ENCODE peak calls at places on chromosome 10, in nine cellular contexts. K is Karpas-422, X is PC-9, A is stomach, Z is esophagus muscularis mucosa, Y is transverse colon, I is PC-3, R is RWPE2, U is upper lobe of right lung. F is an unnamed sample. For H3K9me3, the result is how much of the 10 kb centered on the place peaks cover.

GRCh38 chr10:61215276-61215675 is 237.9 kb downstream of the TMEM26 start:
- DNase-seq in R (no peak), A (no peak), Z (no peak), X (no peak), Y (no peak), U (no peak), I (peak), K (no peak), F (no peak)

GRCh38 chr10:101065479-101066145 is 3.8 kb downstream of the KAZALD1 start:
- DNase-seq in R (no peak), Z (no peak), Y (no peak), U (no peak), K (peak), A (no peak), I (no peak), X (no peak), F (no peak)

GRCh38 chr10:3272300-3272699 is 99.7 kb upstream of the PITRM1 start:
- DNase-seq in X (no peak), A (no peak), K (no peak), Y (no peak), U (no peak), Z (no peak), R (no peak), I (no peak), F (no peak)

GRCh38 chr10:132974886-132975881 is 32.8 kb upstream of the CFAP46 start:
- DNase-seq in U (peak), K (no peak), I (no peak), Z (no peak), Y (no peak), X (no peak), R (no peak), A (no peak), F (no peak)

GRCh38 chr10:122481296-122482056 is 20.1 kb downstream of the HTRA1 start:
- DNase-seq in R (no peak), Z (no peak), A (no peak), U (no peak), K (no peak), X (no peak), I (no peak), Y (no peak), F (no peak)

GRCh38 chr10:55063817-55064216 is 262.8 kb upstream of the PCDH15 start:
- DNase-seq in I (peak), K (no peak), A (no peak), Z (no peak), R (no peak), Y (no peak), X (no peak), U (no peak), F (no peak)

GRCh38 chr10:44961231-44961571 is 1.6 kb downstream of the RASSF4 start:
- DNase-seq in K (no peak), A (no peak), U (no peak), X (no peak), Z (no peak), I (no peak), Y (no peak), R (no peak), F (no peak)

GRCh38 chr10:3702569-3702968 is 82.4 kb downstream of the KLF6 start:
- DNase-seq in A (no peak), Z (no peak), I (no peak), U (no peak), Y (no peak), X (no peak), K (no peak), R (no peak), F (no peak)

GRCh38 chr10:83908506-83908905 is 230.8 kb upstream of the GHITM start:
- DNase-seq in A (no peak), Y (no peak), X (no peak), U (no peak), K (no peak), Z (no peak), R (no peak), I (no peak), F (no peak)

GRCh38 chr10:131852161-131852822 is 48.5 kb upstream of the PPP2R2D start:
- DNase-seq in K (no peak), A (no peak), R (no peak), I (no peak), U (peak), X (no peak), Y (no peak), Z (no peak), F (peak)

GRCh38 chr10:17923728-17924127 is 28.0 kb upstream of the SLC39A12 start:
- DNase-seq in K (no peak), A (no peak), X (peak), R (peak), Z (no peak), U (no peak), I (peak), Y (peak), F (no peak)

GRCh38 chr10:113426181-113426837 is 126.5 kb upstream of the HABP2 start:
- DNase-seq in R (no peak), Y (no peak), A (no peak), U (no peak), I (no peak), Z (no peak), X (no peak), K (no peak), F (no peak)

GRCh38 chr10:70457759-70458305 is 16.4 kb upstream of the NODAL start:
- DNase-seq in Z (no peak), U (no peak), Y (no peak), A (no peak), I (no peak), X (no peak), R (no peak), K (no peak), F (no peak)
- H3K4me3 ChIP-seq in Z (peak), U (peak), Y (no peak), A (peak), I (peak), X (peak), R (no peak), K (no peak), F (peak)

DNA sequence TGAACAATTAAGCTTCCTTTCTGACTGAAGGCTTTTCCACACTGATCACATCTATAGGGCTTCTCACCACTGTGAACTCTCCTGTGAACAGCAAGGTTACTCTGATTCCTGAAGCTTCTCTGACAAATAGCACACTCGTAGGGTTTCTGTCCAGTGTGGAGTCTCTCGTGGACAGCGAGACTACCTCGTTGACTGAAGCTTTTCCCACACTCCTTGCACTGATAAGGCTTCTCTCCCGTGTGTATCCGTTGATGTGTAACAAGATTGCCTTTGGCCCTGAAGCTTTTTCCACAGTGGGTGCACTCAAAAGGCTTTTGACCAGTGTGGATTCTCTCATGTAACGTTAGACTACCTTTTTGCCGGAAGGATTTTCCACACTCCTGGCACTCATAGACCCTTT is 4.4 kb downstream of the ZNF32 start:
- DNase-seq in Z (no peak), I (no peak), Y (no peak), R (no peak), X (no peak), A (no peak), K (peak), U (no peak), F (no peak)
- H3K9me3 ChIP-seq in Z (half or more), I (under half), Y (half or more), R (under half), X (under half), A (under half), K (half or more), U (half or more), F (under half)

DNA sequence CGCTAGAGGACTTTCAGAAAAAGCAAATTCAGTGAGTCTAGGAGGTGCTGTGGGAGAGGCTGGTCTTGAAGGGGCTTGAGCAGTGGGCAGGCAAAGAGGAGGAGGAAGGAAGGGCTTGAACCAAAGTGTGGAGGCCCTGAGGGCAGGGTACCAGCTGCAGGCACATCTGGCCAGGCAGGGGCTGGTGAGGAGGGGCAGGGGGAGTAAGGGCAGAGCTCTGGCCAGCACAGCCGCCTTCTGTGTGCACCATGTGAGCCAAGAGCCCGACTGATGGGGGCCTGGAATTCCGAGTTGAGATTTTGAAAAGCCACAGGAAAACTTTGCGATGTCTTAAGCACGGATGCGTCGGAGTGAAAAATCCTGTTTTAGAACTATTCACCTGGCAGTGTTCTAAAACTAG is 74.5 kb downstream of the PRPF18 start:
- DNase-seq in I (no peak), U (no peak), A (no peak), K (no peak), X (no peak), Z (no peak), Y (no peak), R (no peak), F (no peak)
- H3K27ac ChIP-seq in I (no peak), U (no peak), A (no peak), K (no peak), X (no peak), Z (peak), Y (no peak), R (peak), F (peak)

GRCh38 chr10:6401562-6402348 is 178.3 kb downstream of the PRKCQ start:
- DNase-seq in Z (no peak), I (peak), A (peak), X (peak), Y (peak), U (peak), R (no peak), K (peak), F (peak)
- H3K4me3 ChIP-seq in Z (peak), I (peak), A (peak), X (peak), Y (peak), U (peak), R (peak), K (peak), F (peak)

DNA sequence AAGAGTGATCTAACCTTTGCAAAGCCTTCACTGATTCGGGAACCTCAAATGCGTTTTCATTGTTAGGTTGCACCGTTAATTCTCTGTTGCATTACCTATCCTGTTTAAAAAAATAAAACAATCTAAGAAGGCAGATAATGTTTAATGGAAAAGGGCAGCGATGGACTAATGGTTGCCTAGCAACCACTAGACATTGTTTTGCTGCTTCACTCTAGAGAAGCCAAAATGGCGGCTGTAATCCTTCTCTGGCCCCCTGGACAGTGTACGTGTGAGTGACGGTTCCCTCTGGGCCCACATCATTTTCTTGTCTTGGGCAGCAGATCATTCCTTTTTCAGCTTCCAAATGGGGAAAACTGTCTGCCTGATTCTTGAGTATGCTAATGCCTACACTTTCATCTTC is 43.3 kb downstream of the FAM204A start:
- DNase-seq in U (no peak), I (no peak), K (no peak), X (no peak), R (no peak), Z (no peak), A (no peak), Y (no peak), F (no peak)
- H3K9me3 ChIP-seq in U (under half), I (under half), K (under half), X (under half), R (under half), Z (under half), A (under half), Y (under half), F (under half)

GRCh38 chr10:126689461-126689994 is 19.0 kb upstream of the C10orf90 start:
- DNase-seq in U (no peak), K (no peak), R (no peak), Z (no peak), A (no peak), I (no peak), Y (no peak), X (no peak), F (no peak)
- H3K27ac ChIP-seq in U (no peak), K (no peak), R (no peak), Z (no peak), A (no peak), I (no peak), Y (no peak), X (no peak), F (no peak)

DNA sequence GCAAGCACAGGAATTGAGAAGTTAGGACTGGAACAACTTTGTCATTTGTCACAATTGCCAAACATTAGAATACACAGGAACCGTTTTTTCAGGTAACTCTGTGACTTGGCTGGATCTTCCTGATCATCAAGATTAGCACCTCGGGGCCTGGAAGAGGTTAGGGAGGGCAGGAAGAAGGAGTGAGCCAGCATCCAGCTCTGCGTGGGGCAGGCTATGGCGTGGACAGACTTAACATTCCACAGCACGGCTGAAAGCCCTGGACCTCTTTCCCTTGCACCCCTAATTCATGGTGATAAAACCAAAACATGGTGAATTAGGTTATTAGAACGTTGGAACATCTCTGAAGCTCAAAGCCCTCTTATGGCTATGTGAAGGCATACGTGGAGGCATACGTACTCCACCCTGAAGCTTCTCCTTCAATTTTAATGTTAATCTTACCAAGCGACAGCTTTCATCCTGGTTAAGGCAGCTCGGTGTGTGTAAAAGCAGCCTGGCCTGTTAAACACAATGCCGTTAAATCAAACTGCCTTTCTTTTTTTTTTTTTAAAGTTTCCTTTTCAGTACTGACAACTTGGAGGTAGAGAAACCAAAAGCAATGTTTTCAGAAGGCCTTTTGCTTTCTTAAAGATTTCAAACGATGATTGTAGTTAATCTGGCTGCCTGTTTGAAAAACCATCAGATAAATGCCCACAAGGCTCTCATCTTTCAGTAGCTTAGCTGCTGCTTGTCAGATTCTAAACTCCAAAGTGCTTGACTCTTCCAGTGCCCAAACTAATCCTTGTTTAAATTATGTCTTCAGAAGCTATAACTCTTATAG is 4.5 kb downstream of the GRK5 start:
- DNase-seq in X (no peak), Z (no peak), I (no peak), R (no peak), A (no peak), K (no peak), U (no peak), Y (no peak), F (no peak)
- H3K4me3 ChIP-seq in X (no peak), Z (peak), I (no peak), R (no peak), A (peak), K (no peak), U (peak), Y (no peak), F (no peak)

DNA sequence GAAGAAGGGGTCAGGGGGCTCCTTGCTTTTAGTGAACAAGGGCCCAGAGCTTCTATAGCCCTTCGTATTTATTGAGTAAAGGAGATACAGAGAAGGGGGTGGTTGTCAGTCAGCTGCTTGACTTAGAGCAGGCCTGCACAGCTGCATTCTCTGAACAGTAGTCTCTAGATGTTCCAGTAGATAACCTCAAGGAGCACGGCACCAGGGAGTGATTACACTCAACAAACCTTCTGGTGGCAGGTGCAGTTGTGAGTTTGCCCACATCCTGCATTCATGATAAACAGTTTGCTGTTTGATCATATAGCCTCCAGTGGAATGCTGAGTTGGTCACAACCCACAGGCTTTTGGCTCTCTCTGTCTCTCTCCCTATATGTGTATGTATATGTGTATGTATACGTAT is 70.0 kb upstream of the GJD4 start:
- DNase-seq in X (no peak), I (no peak), R (no peak), Z (no peak), A (no peak), Y (no peak), U (no peak), K (no peak), F (no peak)
- H3K9me3 ChIP-seq in X (under half), I (under half), R (under half), Z (under half), A (under half), Y (under half), U (under half), K (under half), F (under half)

DNA sequence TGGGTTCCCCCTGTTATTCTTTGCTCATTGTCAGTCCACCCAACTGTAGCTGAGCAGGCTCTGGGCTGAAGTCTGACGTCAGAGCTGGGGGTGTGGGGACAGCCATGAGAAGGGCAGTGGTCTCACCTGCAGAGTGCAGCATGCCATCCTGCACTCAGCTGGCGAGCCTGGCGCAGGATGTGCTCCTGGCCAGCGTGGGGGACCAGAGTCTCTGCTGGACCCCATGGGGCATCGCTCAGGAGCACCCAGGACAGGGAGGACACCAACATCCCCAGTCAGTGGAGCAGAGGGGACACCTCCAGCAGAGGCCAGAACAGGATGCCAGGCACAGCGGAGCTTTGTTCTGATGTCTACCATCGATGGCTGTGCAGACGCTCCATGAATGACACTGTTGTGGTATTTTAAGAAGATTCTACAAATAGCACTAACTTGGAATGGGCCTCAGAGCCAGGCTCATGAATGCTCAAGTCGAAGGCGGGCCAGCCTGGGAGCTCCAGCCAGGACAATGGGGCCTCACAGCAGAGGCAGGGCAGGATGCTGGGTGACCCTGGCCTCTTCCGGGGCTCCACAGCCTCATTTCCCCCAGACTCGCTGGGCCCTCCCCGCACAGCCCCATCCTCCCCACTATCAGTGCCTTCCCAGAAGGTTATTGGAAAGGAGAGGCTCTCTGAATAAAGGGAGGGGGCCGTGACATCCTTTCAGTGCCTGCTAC is 95.7 kb downstream of the ARHGAP22 start:
- DNase-seq in A (peak), Y (no peak), Z (no peak), K (no peak), I (no peak), X (no peak), U (no peak), R (no peak), F (no peak)
- H3K27ac ChIP-seq in A (no peak), Y (no peak), Z (no peak), K (no peak), I (no peak), X (no peak), U (no peak), R (no peak), F (no peak)